ENCODE peak calls at places on chromosome X, in nine cellular contexts. T, P, A, M, H, W, C, X and Z are unnamed samples. For H3K4me1, the result is how much of the 10 kb centered on the place peaks cover.

GRCh38 chrX:134792077-134792476 is 133.8 kb upstream of the PLAC1 start:
- DNase-seq in X (no peak), W (no peak), C (no peak), H (no peak), M (no peak), A (no peak), T (no peak), P (no peak), Z (no peak)

GRCh38 chrX:74535211-74535621 is 79.2 kb downstream of the RLIM start:
- DNase-seq in X (peak), T (no peak), M (no peak), A (peak), H (peak), C (no peak), P (no peak), W (no peak), Z (no peak)

GRCh38 chrX:80876877-80877276 is 67.2 kb upstream of the BRWD3 start:
- DNase-seq in A (no peak), M (no peak), T (no peak), X (no peak), H (peak), P (no peak), W (no peak), C (no peak), Z (no peak)

GRCh38 chrX:71178908-71179307 is 34.3 kb downstream of the NLGN3 start:
- DNase-seq in X (peak), P (no peak), M (no peak), C (no peak), T (peak), H (peak), A (peak), W (peak), Z (peak)

GRCh38 chrX:56232221-56233082 is at the start of gene KLF8:
- DNase-seq in X (peak), P (no peak), T (peak), W (peak), H (peak), C (peak), M (no peak), A (peak), Z (peak)

GRCh38 chrX:139724626-139725025 is 16.7 kb upstream of the MCF2 start:
- DNase-seq in H (no peak), W (no peak), P (no peak), A (no peak), T (no peak), C (no peak), M (no peak), X (no peak), Z (no peak)

GRCh38 chrX:145923376-145923775 is 105.7 kb downstream of the SLITRK2 start:
- DNase-seq in C (no peak), A (no peak), M (peak), W (no peak), H (no peak), T (no peak), P (no peak), X (no peak), Z (no peak)

GRCh38 chrX:131747173-131747572 is 203.3 kb downstream of the OR13H1 start:
- DNase-seq in A (no peak), T (no peak), M (no peak), C (peak), H (no peak), W (peak), X (peak), P (peak), Z (peak)

GRCh38 chrX:105314468-105314867 is 94.0 kb upstream of the TEX13A start:
- DNase-seq in W (no peak), M (no peak), T (no peak), H (no peak), A (no peak), X (no peak), C (no peak), P (no peak), Z (no peak)

GRCh38 chrX:53280703-53281320 is 572 bp downstream of the IQSEC2 start:
- DNase-seq in X (peak), P (no peak), T (no peak), H (no peak), M (no peak), A (no peak), W (no peak), C (no peak), Z (peak)

GRCh38 chrX:15564981-15565579 is 35.7 kb downstream of the ACE2 start:
- DNase-seq in M (peak), W (peak), H (peak), C (peak), P (no peak), T (no peak), X (peak), A (peak), Z (peak)

GRCh38 chrX:75582511-75582910 is 59.7 kb upstream of the ZDHHC15 start:
- DNase-seq in W (no peak), X (no peak), T (no peak), C (no peak), M (no peak), H (no peak), A (no peak), P (no peak), Z (no peak)

GRCh38 chrX:155997436-155997835 is at the start of gene IL9R:
- DNase-seq in T (no peak), W (no peak), P (no peak), X (no peak), A (no peak), M (no peak), H (no peak), C (no peak), Z (no peak)

GRCh38 chrX:150569155-150569477 is 695 bp downstream of the MTM1 start:
- DNase-seq in P (no peak), A (no peak), W (peak), H (no peak), C (no peak), X (peak), T (no peak), M (no peak), Z (no peak)

GRCh38 chrX:15790766-15791380 is 589 bp downstream of the ZRSR2 start:
- DNase-seq in T (no peak), M (no peak), W (peak), P (no peak), C (no peak), H (no peak), A (no peak), X (no peak), Z (no peak)

GRCh38 chrX:74343970-74344622 is 40.1 kb downstream of the ZCCHC13 start:
- DNase-seq in P (no peak), A (peak), W (peak), H (peak), X (peak), T (no peak), M (peak), C (no peak), Z (no peak)

GRCh38 chrX:129823115-129823514 is 20.6 kb downstream of the ZDHHC9 start:
- DNase-seq in M (no peak), H (no peak), X (peak), A (no peak), W (peak), P (no peak), C (no peak), T (no peak), Z (no peak)

GRCh38 chrX:112058255-112058654 is 24.3 kb downstream of the TRPC5 start:
- DNase-seq in P (no peak), T (no peak), H (no peak), A (no peak), X (no peak), M (no peak), W (no peak), C (no peak), Z (no peak)

GRCh38 chrX:88982183-88982582 is 235.2 kb downstream of the CPXCR1 start:
- DNase-seq in A (no peak), W (no peak), T (no peak), M (no peak), C (no peak), H (no peak), X (no peak), P (no peak), Z (no peak)

GRCh38 chrX:43813319-43813718 is 68.9 kb downstream of the MAOB start:
- DNase-seq in X (no peak), P (no peak), T (no peak), C (no peak), A (no peak), H (no peak), M (no peak), W (no peak), Z (no peak)

GRCh38 chrX:67543818-67544217 is at the start of gene AR:
- DNase-seq in M (peak), X (peak), P (peak), H (no peak), T (no peak), C (peak), W (peak), A (peak), Z (peak)

GRCh38 chrX:7941390-7942042 is 14.3 kb upstream of the PNPLA4 start:
- DNase-seq in C (no peak), A (no peak), T (no peak), P (no peak), M (no peak), W (no peak), H (no peak), X (peak), Z (no peak)

GRCh38 chrX:49199906-49200771 is at the start of gene SYP:
- DNase-seq in X (peak), A (peak), W (peak), M (peak), H (peak), C (peak), P (peak), T (peak), Z (peak)

GRCh38 chrX:18252644-18253359 is 32.1 kb upstream of the BEND2 start:
- DNase-seq in W (no peak), P (no peak), M (no peak), A (no peak), X (no peak), T (no peak), C (no peak), H (no peak), Z (no peak)

GRCh38 chrX:151754042-151754419 is 19.5 kb downstream of the CNGA2 start:
- DNase-seq in P (peak), C (no peak), X (no peak), T (no peak), A (peak), W (no peak), M (no peak), H (peak), Z (no peak)

GRCh38 chrX:38561126-38561868 is at the start of gene TSPAN7:
- DNase-seq in W (peak), X (peak), M (no peak), A (peak), P (peak), C (peak), T (no peak), H (peak), Z (peak)
- TF ChIP-seq POLR2AphosphoS5 in W (peak), X (no peak), M (no peak), A (peak), P (peak), C (no peak), T (peak), H (no peak), Z (no peak)

GRCh38 chrX:386768-387575 is at the start of gene PPP2R3B:
- DNase-seq in W (peak), H (peak), X (peak), A (peak), P (peak), C (peak), T (peak), M (peak), Z (peak)
- TF ChIP-seq POLR2A in W (no peak), H (peak), X (peak), A (peak), P (peak), C (no peak), T (peak), M (peak), Z (no peak)

GRCh38 chrX:40415675-40416074 is 165.1 kb upstream of the ATP6AP2 start:
- DNase-seq in T (no peak), C (no peak), M (no peak), W (no peak), X (no peak), H (no peak), P (no peak), A (peak), Z (peak)

GRCh38 chrX:40420899-40421729 is 159.7 kb upstream of the ATP6AP2 start:
- DNase-seq in A (no peak), T (no peak), X (no peak), P (no peak), M (no peak), W (no peak), H (no peak), C (no peak), Z (no peak)

GRCh38 chrX:40414335-40414734 is 166.4 kb upstream of the ATP6AP2 start:
- DNase-seq in M (no peak), T (no peak), X (no peak), C (no peak), H (no peak), W (no peak), A (no peak), P (no peak), Z (no peak)

GRCh38 chrX:40422021-40422420 is 158.7 kb upstream of the ATP6AP2 start:
- DNase-seq in T (no peak), M (no peak), X (no peak), W (no peak), P (no peak), C (no peak), A (no peak), H (no peak), Z (no peak)

DNA sequence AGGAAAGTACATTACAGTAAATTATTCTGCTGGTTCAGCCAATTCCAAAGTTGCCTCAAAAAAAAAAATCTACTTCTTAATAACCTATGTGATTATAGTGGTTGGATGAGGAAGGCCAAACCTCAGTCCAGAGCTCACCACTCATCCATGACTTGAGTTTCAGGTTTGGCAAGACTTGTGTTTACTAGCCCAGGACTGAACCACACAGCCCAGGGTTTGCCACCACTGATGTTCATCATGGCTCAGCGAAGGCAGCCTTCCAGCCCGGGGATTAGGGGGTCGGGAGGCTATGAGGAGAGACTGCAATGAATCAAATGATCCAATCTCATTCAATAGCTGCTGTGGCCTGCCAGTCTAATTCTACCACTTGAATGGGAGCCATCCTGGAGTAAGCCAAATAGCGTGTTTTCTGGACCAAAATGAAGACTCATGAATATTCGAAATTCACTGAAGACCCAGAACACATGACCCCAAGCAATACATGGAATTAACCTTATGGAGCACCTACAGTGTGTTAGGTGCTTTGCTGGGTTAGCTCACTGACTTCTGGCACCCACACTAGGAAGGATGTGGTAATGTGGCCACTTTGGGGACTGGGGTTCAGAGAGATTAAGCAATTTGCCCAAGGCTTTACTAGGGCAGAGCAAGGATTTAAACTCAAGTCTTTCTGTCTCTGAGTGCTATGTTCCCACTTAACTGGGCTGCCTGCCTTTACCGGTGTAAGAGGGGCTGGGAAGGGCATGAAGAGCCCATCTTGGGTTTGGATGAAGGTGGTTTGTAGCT is 162.2 kb upstream of the ATP6AP2 start:
- DNase-seq in W (no peak), X (no peak), P (no peak), T (no peak), M (no peak), H (no peak), C (no peak), A (peak), Z (no peak)
- H3K4me1 ChIP-seq in W (under half), X (under half), P (under half), T (under half), M (under half), H (under half), C (under half), A (under half), Z (under half)

DNA sequence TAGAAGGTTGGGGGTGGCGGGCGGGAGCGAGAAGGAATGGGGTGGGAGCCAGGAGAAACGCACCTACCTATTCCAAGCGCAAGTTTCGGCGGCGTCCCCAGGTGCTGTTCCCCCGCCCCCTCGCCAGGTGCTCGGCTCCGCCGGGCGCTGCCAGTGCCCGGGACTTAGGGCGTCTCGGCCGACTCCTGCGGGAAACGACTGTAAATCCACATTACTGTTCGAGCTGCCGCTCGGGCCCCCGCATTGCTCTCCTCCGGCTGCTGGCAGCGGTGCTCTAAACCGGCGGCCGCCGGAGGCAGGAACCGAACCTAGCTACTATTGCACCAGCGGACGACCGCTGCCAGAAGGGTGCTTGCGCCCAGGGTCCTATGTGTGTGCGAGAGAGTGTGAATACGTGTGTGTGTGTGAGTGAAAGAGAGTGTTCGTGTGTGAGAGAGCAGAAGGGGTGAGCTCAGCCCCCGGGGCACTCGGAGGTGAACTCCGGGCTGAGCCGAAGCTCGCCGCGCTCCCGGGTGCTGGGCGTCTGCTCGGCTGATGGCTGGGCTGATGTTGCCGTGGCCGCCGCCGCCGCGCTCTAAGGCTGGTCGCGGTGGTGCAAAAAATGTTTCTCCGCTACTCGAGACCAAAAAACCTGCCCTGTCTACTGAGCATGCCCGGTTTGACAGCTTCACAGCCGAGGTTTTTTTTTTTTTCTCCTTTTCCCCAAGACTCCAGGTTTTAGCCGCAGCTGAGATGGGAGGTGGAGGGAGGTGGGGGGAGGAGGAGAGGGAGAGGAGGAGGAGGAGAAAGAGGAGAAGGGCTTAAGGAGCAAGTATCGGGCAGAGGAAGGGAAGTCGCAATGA is 115.7 kb upstream of the TEX13C start:
- DNase-seq in X (no peak), H (no peak), T (no peak), A (peak), W (no peak), C (peak), P (peak), M (no peak), Z (no peak)
- TF ChIP-seq POLR2AphosphoS5 in X (no peak), H (no peak), T (peak), A (no peak), W (no peak), C (no peak), P (no peak), M (no peak), Z (no peak)

DNA sequence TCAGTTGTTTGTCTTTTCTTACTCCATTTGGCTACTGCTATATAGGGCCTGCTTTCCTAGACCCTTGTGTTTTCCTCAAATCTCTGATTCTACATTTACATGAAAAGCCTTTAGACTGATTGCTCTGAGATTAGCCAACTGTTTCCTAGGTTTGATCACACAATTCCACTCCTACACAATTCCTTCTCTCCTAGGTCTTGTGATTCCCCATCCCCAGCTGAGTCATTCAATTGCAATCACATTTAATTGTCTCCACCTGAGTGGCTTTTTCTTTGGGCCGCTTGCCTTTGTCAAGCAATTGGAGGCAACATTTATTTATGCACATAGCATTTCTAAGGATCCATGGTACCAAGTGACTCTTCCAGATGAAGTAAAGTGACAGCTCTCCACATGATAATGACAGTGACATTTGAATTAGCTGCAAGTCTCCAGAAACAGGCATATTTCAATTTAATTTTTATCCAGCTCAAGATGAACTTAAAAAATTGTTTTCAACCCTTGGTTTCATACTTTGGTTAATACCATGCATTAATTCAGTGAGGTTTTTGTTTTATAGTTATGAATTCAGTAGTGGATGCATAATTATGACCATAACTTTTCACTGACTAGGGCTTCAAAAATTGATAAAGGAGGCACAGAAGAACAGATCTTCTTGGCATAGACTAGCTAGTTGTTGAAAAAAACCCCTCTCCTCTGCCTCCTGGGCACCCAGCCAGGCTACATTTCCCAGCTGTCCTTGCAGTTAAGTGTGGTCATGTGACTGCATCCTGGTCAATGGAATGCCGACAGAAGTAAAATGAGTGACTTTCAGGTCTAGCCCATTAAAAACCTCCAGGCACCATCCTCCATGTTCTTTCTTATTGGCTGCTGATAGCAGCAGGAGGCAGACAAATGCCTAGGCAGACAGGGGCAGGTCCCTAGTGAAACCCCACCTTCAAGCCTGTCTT is 35.6 kb downstream of the ATXN3L start:
- DNase-seq in M (peak), T (no peak), H (no peak), X (no peak), P (no peak), C (no peak), A (no peak), W (no peak), Z (no peak)
- TF ChIP-seq POLR2A in M (no peak), T (no peak), H (no peak), X (no peak), P (no peak), C (no peak), A (no peak), W (no peak), Z (no peak)

DNA sequence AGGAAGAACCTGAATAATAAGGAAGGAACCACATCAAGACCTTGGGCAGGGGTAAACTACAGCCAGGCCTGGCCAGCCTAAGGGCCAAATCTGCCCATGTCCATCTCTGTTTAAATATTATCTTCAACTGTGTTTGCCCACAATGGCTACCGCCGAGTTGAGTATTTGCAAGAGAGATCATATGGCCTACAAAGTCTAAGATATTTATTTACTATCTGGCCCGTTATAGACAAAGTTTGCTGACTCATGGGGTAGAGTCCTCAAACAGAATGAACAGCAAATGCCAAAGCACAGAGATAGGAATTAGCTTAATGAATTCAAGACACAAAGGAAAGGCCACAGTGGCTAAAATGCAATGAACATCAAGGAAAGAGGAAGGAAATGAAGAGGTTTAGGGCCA is 44.8 kb downstream of the RPS6KA3 start:
- DNase-seq in P (no peak), X (no peak), H (no peak), W (no peak), M (no peak), C (no peak), T (no peak), A (peak), Z (no peak)
- H3K4me1 ChIP-seq in P (under half), X (under half), H (under half), W (under half), M (under half), C (under half), T (under half), A (under half), Z (under half)